ENCODE peak calls at places on chromosomes 1 and 21, in ten cellular contexts. B is astrocyte; S is A673; P is CD8-positive, alpha-beta memory T cell; C is PC-3; L is SJCRH30; D is aorta; W is cardiac muscle cell; Z is heart right ventricle; O is A549. U is an unnamed sample.

GRCh38 chr1:174872615-174873058 is 127.1 kb upstream of the CACYBP start:
- DNase-seq in B (peak; percentile 29), S (no peak), P (no peak), C (peak; percentile 64), L (no peak), D (no peak), W (no peak), Z (no peak), O (peak; percentile 2), U (no peak)

GRCh38 chr1:230073371-230074035 is 6.5 kb downstream of the GALNT2 start:
- DNase-seq in B (peak; percentile 68), S (peak; percentile 83), P (no peak), C (peak; percentile 99), L (no peak), D (no peak), W (no peak), Z (no peak), O (peak; percentile 27), U (no peak)

GRCh38 chr1:38038836-38039235 is 7.8 kb downstream of the POU3F1 start:
- DNase-seq in B (peak; percentile 64), S (peak; percentile 85), P (no peak), C (peak; percentile 62), L (no peak), D (no peak), W (peak; percentile 24), Z (no peak), O (no peak), U (no peak)

GRCh38 chr1:161209790-161210409 is 5.2 kb upstream of the FCER1G start:
- DNase-seq in B (peak; percentile 38), S (peak; percentile 85), P (peak; percentile 57), C (peak; percentile 92), L (peak; percentile 82), D (peak; percentile 84), W (peak; percentile 77), Z (peak; percentile 68), O (peak; percentile 77), U (peak; percentile 79)

GRCh38 chr1:40661678-40662077 is 3.8 kb downstream of the RIMS3 start:
- DNase-seq in B (no peak), S (no peak), P (no peak), C (no peak), L (no peak), D (no peak), W (no peak), Z (no peak), O (no peak), U (no peak)

GRCh38 chr1:147851149-147851548 is 51.4 kb upstream of the GJA8 start:
- DNase-seq in B (peak; percentile 25), S (peak; percentile 14), P (no peak), C (peak; percentile 94), L (no peak), D (no peak), W (peak; percentile 4), Z (no peak), O (peak; percentile 17), U (no peak)

GRCh38 chr1:212514056-212514614 is 81.4 kb downstream of the NENF start:
- DNase-seq in B (peak; percentile 58), S (peak; percentile 78), P (no peak), C (peak; percentile 95), L (peak; percentile 98), D (peak; percentile 80), W (peak; percentile 53), Z (peak; percentile 57), O (peak; percentile 80), U (peak; percentile 14)

GRCh38 chr1:12013317-12013588 is 6.0 kb upstream of the MIIP start:
- DNase-seq in B (no peak), S (no peak), P (no peak), C (no peak), L (peak; percentile 45), D (no peak), W (no peak), Z (no peak), O (no peak), U (no peak)

GRCh38 chr1:169595764-169596711 is 9.8 kb upstream of the F5 start:
- DNase-seq in B (peak; percentile 29), S (peak; percentile 27), P (no peak), C (peak; percentile 67), L (peak; percentile 41), D (no peak), W (peak; percentile 62), Z (no peak), O (peak; percentile 27), U (peak; percentile 26)

GRCh38 chr1:204725821-204726448 is 40.4 kb upstream of the LRRN2 start:
- DNase-seq in B (no peak), S (no peak), P (no peak), C (peak; percentile 89), L (peak; percentile 77), D (no peak), W (no peak), Z (no peak), O (peak; percentile 26), U (no peak)

GRCh38 chr1:33045814-33046213 is 9.1 kb upstream of the AK2 start:
- DNase-seq in B (no peak), S (no peak), P (peak; percentile 31), C (no peak), L (peak; percentile 28), D (no peak), W (peak; percentile 46), Z (no peak), O (no peak), U (no peak)

GRCh38 chr21:14479387-14479786 is 66.7 kb downstream of the SAMSN1 start:
- DNase-seq in B (no peak), S (no peak), P (no peak), C (no peak), L (no peak), D (no peak), W (no peak), Z (no peak), O (no peak), U (no peak)

GRCh38 chr1:173410794-173411236 is 66.3 kb upstream of the PRDX6 start:
- DNase-seq in B (no peak), S (no peak), P (no peak), C (no peak), L (no peak), D (no peak), W (no peak), Z (no peak), O (no peak), U (no peak)

GRCh38 chr1:116161877-116162390 is 50.7 kb downstream of the MAB21L3 start:
- DNase-seq in B (no peak), S (no peak), P (no peak), C (no peak), L (no peak), D (no peak), W (no peak), Z (no peak), O (no peak), U (no peak)

GRCh38 chr1:182181167-182181572 is 119.7 kb upstream of the ZNF648 start:
- DNase-seq in B (no peak), S (no peak), P (no peak), C (peak; percentile 88), L (no peak), D (no peak), W (no peak), Z (no peak), O (no peak), U (no peak)
- H3K27ac ChIP-seq in B (no peak overlapping the region), S (no peak overlapping the region), P (no peak overlapping the region), C (peak overlapping the region; percentile 94), L (no peak overlapping the region), D (no peak overlapping the region), W (no peak overlapping the region), Z (no peak overlapping the region), O (no peak overlapping the region), U (no peak overlapping the region)

GRCh38 chr1:44240802-44241671 is 27.8 kb downstream of the DMAP1 start:
- DNase-seq in B (no peak), S (no peak), P (no peak), C (no peak), L (no peak), D (no peak), W (no peak), Z (no peak), O (no peak), U (no peak)

GRCh38 chr1:44242761-44243160 is 29.5 kb downstream of the DMAP1 start:
- DNase-seq in B (no peak), S (peak; percentile 33), P (no peak), C (no peak), L (no peak), D (no peak), W (no peak), Z (no peak), O (no peak), U (no peak)

GRCh38 chr1:44243782-44244495 is 30.7 kb downstream of the DMAP1 start:
- DNase-seq in B (no peak), S (no peak), P (no peak), C (no peak), L (no peak), D (no peak), W (no peak), Z (no peak), O (no peak), U (no peak)

GRCh38 chr1:44246806-44247205 is 33.5 kb downstream of the DMAP1 start:
- DNase-seq in B (no peak), S (no peak), P (no peak), C (no peak), L (no peak), D (no peak), W (no peak), Z (no peak), O (no peak), U (no peak)

GRCh38 chr1:44245066-44245465 is 31.8 kb downstream of the DMAP1 start:
- DNase-seq in B (no peak), S (no peak), P (no peak), C (no peak), L (no peak), D (no peak), W (no peak), Z (no peak), O (no peak), U (no peak)
- H3K27ac ChIP-seq in B (no peak overlapping the region), S (no peak overlapping the region), P (no peak overlapping the region), C (no peak overlapping the region), L (no peak overlapping the region), D (no peak overlapping the region), W (peak overlapping the region; percentile 59), Z (no peak overlapping the region), O (no peak overlapping the region), U (no peak overlapping the region)

GRCh38 chr1:13733705-13734104 is 33.7 kb downstream of the PRDM2 start:
- DNase-seq in B (no peak), S (no peak), P (no peak), C (no peak), L (no peak), D (no peak), W (no peak), Z (no peak), O (no peak), U (no peak)
- H3K27ac ChIP-seq in B (no peak overlapping the region), S (peak overlapping the region; percentile 44), P (peak overlapping the region; percentile 36), C (no peak overlapping the region), L (no peak overlapping the region), D (no peak overlapping the region), W (no peak overlapping the region), Z (no peak overlapping the region), O (no peak overlapping the region), U (peak overlapping the region; percentile 81)

DNA sequence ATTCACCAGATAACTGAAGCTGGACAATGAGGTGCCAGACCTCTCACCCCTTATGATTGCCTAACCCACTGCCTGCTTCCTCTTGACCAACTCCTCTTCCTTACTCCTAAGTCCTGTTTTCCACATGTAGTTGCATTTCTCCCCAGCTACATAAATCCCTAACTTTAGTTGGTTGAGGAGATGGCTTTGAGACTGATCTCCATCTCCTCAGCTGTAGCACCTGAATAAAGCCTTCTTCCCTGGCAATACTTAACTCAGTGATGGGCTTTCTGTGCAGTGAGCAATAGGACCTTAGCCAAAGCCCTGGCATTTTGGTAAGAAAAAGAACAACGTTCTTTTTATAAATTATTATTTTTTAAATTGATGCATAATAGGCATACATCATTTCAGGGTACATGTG is 691.1 kb downstream of the MATN1 start:
- DNase-seq in B (no peak), S (no peak), P (no peak), C (no peak), L (no peak), D (no peak), W (no peak), Z (no peak), O (no peak), U (no peak)
- H3K27ac ChIP-seq in B (no peak overlapping the region), S (no peak overlapping the region), P (no peak overlapping the region), C (no peak overlapping the region), L (no peak overlapping the region), D (no peak overlapping the region), W (no peak overlapping the region), Z (no peak overlapping the region), O (no peak overlapping the region), U (no peak overlapping the region)